ENCODE peak calls at places on chromosomes 11 and 22, in six cellular contexts. Y is GM23338; K is CD8-positive, alpha-beta memory T cell; F is PC-3; N is fibroblast of lung; B is kidney. I is an unnamed sample.
A peak's percentile ranks its signal among the peaks of the same experiment; 100 is the strongest.

GRCh38 chr11:86396403-86396802 is 21.7 kb downstream of the CCDC81 start:
- DNase-seq in Y (no peak), K (no peak), F (peak; percentile 15), N (peak; percentile 81), B (no peak), I (no peak)

GRCh38 chr11:72759468-72759867 is 7.3 kb upstream of the ARAP1 start:
- DNase-seq in Y (no peak), K (no peak), F (no peak), N (peak; percentile 24), B (peak; percentile 40), I (no peak)

GRCh38 chr22:24542641-24543040 is 12.3 kb downstream of the GUCD1 start:
- DNase-seq in Y (no peak), K (no peak), F (no peak), N (no peak), B (no peak), I (no peak)

GRCh38 chr11:84788220-84788619 is 838.9 kb downstream of the DLG2 start:
- DNase-seq in Y (no peak), K (no peak), F (peak; percentile 76), N (peak; percentile 16), B (no peak), I (no peak)

GRCh38 chr11:123480290-123480815 is 50.3 kb downstream of the GRAMD1B start:
- DNase-seq in Y (no peak), K (no peak), F (no peak), N (no peak), B (no peak), I (no peak)

GRCh38 chr11:68651208-68651984 is 32.9 kb upstream of the GAL start:
- DNase-seq in Y (peak; percentile 52), K (no peak), F (no peak), N (peak; percentile 36), B (peak; percentile 49), I (no peak)

GRCh38 chr11:62186195-62186594 is 3.8 kb upstream of the SCGB1D1 start:
- DNase-seq in Y (no peak), K (no peak), F (no peak), N (no peak), B (no peak), I (no peak)

GRCh38 chr22:38046070-38046748 is 11.0 kb upstream of the PICK1 start:
- DNase-seq in Y (no peak), K (no peak), F (no peak), N (no peak), B (no peak), I (no peak)

DNA sequence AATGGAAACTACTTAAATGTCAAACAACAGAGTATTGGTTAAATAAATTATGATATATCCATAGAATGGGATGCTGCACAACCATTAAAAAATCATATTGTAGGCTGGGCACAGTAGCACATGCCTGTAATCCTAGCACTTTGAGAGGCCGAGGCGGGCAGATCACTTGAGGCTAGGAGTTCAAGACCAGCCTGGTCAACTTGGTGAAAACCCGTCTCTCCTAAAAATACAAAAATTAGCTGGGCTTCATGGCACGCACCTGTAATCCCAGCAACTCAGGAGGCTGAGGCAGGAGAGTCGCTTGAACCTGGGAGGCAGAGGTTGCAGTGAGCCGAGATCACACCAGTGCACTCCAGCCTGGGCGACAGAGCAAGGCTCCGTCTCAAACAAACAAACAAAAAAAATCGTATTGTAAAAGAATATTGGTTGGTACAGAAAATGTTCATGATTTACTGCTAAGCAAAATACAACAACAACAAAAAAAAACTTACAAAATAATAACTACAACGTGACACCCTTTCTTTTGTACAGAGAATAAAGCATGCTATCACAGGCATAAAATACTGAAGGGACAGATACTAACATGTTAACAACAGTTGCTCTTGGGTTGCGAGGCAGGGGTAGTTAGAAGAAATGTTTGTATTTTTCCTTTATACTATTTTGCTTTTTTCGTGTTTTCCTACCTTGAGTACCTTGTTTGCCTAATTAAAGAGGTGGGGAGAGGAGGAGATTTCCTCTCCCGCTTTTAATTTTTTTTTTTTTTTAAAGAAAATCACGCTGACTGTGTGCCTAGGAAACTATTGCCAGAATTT is 21.3 kb upstream of the RRAS2 start:
- DNase-seq in Y (no peak), K (no peak), F (no peak), N (no peak), B (no peak), I (no peak)
- H3K4me3 ChIP-seq in Y (peak overlapping the region; percentile 66), K (peak overlapping the region; percentile 61), F (peak overlapping the region; percentile 71), N (no peak overlapping the region), B (peak overlapping the region; percentile 68), I (no peak overlapping the region)

DNA sequence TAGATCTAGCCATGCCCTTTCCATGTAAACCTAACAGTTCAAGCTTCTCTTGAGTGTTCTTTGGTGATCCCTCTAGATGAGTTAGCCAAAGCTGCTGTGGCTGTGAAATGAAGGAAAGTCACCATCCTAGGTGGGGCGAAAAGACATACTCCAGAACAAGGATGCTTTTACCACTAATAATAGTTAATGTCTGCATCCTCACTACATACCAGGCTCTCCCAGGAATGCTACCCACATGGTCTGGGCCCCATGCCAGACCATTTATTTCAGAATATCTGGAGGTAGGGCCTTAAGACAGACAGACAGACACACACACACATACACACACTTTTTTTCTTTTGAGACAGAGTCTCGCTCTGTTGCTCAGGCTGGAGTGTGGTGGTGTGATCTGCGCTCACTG is 14.7 kb downstream of the ABTB2 start:
- DNase-seq in Y (no peak), K (no peak), F (peak; percentile 89), N (peak; percentile 96), B (no peak), I (no peak)
- H3K4me1 ChIP-seq in Y (peaks cover 10% of the 10 kb centered on the region), K (no peaks in the 10 kb centered on the region), F (peaks cover 57% of the 10 kb centered on the region), N (peaks cover 33% of the 10 kb centered on the region), B (peaks cover 28% of the 10 kb centered on the region), I (peaks cover 2% of the 10 kb centered on the region)

DNA sequence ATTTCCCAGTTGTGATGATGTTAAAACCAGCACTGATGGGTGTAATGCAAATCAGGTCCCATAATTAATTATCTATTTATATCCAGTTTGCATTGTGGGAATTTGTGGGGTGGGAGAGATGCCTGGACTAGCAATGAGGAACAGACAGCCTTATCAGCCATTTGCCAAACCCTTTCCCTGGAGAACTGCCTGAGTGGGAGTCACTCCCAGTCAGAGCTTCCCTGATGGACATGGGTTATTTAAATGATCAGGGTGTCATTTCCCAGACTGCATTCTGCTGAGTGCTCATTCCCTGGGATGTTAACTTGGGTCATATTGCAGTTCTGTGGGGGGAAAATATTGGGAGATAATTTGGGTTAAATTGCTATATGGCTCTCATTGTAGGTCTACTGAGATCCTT is 168.5 kb downstream of the NAV2 start:
- DNase-seq in Y (no peak), K (no peak), F (no peak), N (no peak), B (no peak), I (no peak)
- H3K36me3 ChIP-seq in Y (peaks cover 5% of the 10 kb centered on the region), K (no peaks in the 10 kb centered on the region), F (peaks cover 6% of the 10 kb centered on the region), N (peaks cover 9% of the 10 kb centered on the region), B (no peaks in the 10 kb centered on the region), I (no peaks in the 10 kb centered on the region)

GRCh38 chr11:65532388-65533064 is 7.6 kb downstream of the SCYL1 start:
- DNase-seq in Y (no peak), K (no peak), F (no peak), N (no peak), B (no peak), I (no peak)
- H3K4me3 ChIP-seq in Y (no peak overlapping the region), K (no peak overlapping the region), F (no peak overlapping the region), N (no peak overlapping the region), B (no peak overlapping the region), I (no peak overlapping the region)

GRCh38 chr11:70823771-70824170 is 425.4 kb downstream of the CTTN start:
- DNase-seq in Y (no peak), K (no peak), F (no peak), N (no peak), B (no peak), I (no peak)

GRCh38 chr11:70819022-70819421 is 420.7 kb downstream of the CTTN start:
- DNase-seq in Y (no peak), K (no peak), F (no peak), N (no peak), B (no peak), I (no peak)

GRCh38 chr11:70816156-70816678 is 417.9 kb downstream of the CTTN start:
- DNase-seq in Y (no peak), K (no peak), F (no peak), N (no peak), B (no peak), I (no peak)

GRCh38 chr11:70820712-70821111 is 422.4 kb downstream of the CTTN start:
- DNase-seq in Y (no peak), K (no peak), F (no peak), N (no peak), B (no peak), I (no peak)

DNA sequence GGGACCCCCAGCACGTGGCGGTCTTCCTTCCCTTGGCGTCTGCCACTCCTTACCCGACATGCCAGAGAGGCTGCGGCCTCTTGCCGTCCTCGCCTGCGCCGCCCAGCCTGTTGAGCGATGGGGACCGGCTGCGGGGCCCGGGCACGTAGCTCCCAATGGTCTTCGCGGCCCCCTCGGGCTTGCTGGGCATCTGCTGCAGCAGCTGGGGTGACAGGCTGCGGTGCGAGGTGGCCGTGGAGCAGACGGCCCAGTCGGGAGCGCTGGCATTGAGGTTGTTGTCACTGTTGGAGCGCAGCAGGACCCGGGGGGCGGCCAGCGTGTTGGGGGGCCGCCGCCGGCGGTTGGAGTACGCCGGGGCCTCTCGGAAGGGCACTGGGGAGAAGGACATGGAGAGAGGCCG is 422.0 kb downstream of the CTTN start:
- DNase-seq in Y (no peak), K (no peak), F (no peak), N (no peak), B (no peak), I (no peak)
- H3K4me1 ChIP-seq in Y (peaks cover 5% of the 10 kb centered on the region), K (no peaks in the 10 kb centered on the region), F (no peaks in the 10 kb centered on the region), N (no peaks in the 10 kb centered on the region), B (no peaks in the 10 kb centered on the region), I (no peaks in the 10 kb centered on the region)

DNA sequence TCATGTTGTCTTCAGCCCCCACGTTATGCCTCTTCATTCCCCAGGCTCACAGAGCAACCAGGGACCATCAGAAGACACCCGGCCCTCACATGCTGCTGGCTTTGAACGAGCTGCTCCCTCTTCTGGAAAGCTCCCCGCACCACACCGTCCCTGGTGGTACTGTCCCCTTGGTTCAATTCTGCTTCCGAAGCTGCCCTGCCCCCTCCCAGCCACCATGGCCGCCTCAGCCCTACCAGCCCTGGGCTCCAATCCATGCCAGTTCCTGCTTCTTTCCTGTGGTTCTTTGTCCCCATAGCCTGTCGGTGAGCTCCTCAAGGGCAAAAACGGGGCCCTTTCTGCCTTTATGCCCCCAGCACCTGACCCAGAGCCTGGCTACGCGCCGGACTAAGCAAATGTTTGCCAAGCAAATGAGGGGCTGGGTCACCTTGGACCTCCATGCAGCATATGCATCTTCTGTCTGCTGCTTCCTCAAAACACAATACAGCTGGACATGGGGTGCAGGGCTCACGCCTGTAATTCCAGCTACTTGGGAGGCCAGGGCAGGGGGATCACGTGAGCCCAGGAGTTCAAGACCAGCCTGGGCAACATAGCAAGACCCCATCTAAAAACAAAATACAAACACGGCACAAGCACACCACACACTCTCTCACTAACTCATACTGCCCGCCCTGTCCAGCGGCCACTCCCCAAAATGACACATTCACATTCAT is 21.3 kb downstream of the TNKS1BP1 start:
- DNase-seq in Y (peak; percentile 45), K (no peak), F (no peak), N (no peak), B (no peak), I (no peak)
- H3K36me3 ChIP-seq in Y (peaks cover 35% of the 10 kb centered on the region), K (no peaks in the 10 kb centered on the region), F (peaks cover 59% of the 10 kb centered on the region), N (peaks cover 48% of the 10 kb centered on the region), B (peaks cover 28% of the 10 kb centered on the region), I (peaks cover 31% of the 10 kb centered on the region)

DNA sequence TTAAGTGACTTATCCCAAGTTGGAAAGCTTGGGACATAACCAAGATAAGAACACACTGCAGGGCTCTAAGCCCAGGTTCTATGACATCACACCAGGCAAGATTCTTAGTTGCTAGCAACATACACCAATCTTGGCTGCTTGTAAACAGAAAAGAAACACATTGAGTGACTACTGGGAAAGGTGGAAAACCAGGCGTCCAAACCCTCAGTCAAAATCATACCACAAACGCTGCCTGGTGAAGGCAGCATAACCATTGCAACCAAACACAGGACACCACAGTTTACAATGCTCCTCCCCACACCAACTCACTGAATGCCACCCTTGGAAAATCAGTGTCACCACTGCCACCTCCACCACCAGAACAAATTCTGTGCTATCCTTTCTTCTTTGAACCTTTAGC is 379.9 kb downstream of the TTC28 start:
- DNase-seq in Y (no peak), K (no peak), F (no peak), N (peak; percentile 76), B (no peak), I (no peak)
- H3K4me3 ChIP-seq in Y (no peak overlapping the region), K (no peak overlapping the region), F (no peak overlapping the region), N (no peak overlapping the region), B (no peak overlapping the region), I (no peak overlapping the region)